ENCODE peak calls at places on chromosome 11, in five cellular contexts. Y is iPS-NIHi11, K is Calu3, W is T-helper 1 cell, N is ovary. C is an unnamed sample.

GRCh38 chr11:69370984-69371709 is 77.2 kb downstream of the MYEOV start:
- DNase-seq in Y (no peak), K (no peak), W (no peak), N (no peak), C (no peak)

GRCh38 chr11:31340903-31341572 is 28.5 kb downstream of the DCDC1 start:
- DNase-seq in Y (peak; percentile 59), K (peak; percentile 10), W (no peak), N (no peak), C (peak; percentile 37)

GRCh38 chr11:133928628-133929059 is 28.1 kb downstream of the IGSF9B start:
- DNase-seq in Y (no peak), K (peak; percentile 43), W (no peak), N (no peak), C (no peak)

GRCh38 chr11:94858012-94858705 is 90.0 kb downstream of the AMOTL1 start:
- DNase-seq in Y (no peak), K (no peak), W (no peak), N (no peak), C (no peak)

GRCh38 chr11:95736268-95737208 is 53.0 kb downstream of the FAM76B start:
- DNase-seq in Y (no peak), K (no peak), W (no peak), N (peak; percentile 19), C (no peak)

GRCh38 chr11:8962827-8963226 is 1.4 kb downstream of the TMEM9B start:
- DNase-seq in Y (no peak), K (no peak), W (no peak), N (no peak), C (no peak)

GRCh38 chr11:118998388-118998717 is 415 bp downstream of the CENATAC start:
- DNase-seq in Y (no peak), K (peak; percentile 10), W (no peak), N (no peak), C (no peak)

GRCh38 chr11:110655967-110656366 is 56.3 kb downstream of the ARHGAP20 start:
- DNase-seq in Y (no peak), K (no peak), W (no peak), N (no peak), C (no peak)

GRCh38 chr11:133945087-133945974 is 11.4 kb downstream of the IGSF9B start:
- DNase-seq in Y (no peak), K (peak; percentile 40), W (peak; percentile 47), N (no peak), C (no peak)

GRCh38 chr11:2445948-2446551 is 1.2 kb downstream of the KCNQ1 start:
- DNase-seq in Y (peak; percentile 42), K (peak; percentile 50), W (no peak), N (no peak), C (no peak)

GRCh38 chr11:28849053-28849452 is 740.9 kb downstream of the METTL15 start:
- DNase-seq in Y (no peak), K (no peak), W (no peak), N (no peak), C (no peak)

GRCh38 chr11:122089111-122089510 is 26.9 kb downstream of the BLID start:
- DNase-seq in Y (no peak), K (no peak), W (no peak), N (no peak), C (no peak)

GRCh38 chr11:2294340-2295290 is 7.1 kb downstream of the C11orf21 start:
- DNase-seq in Y (no peak), K (no peak), W (no peak), N (no peak), C (no peak)

GRCh38 chr11:70141490-70142014 is 61.5 kb upstream of the FADD start:
- DNase-seq in Y (peak; percentile 56), K (no peak), W (no peak), N (peak; percentile 37), C (no peak)

GRCh38 chr11:102293873-102294601 is 23.2 kb upstream of the BIRC3 start:
- DNase-seq in Y (no peak), K (no peak), W (no peak), N (no peak), C (peak; percentile 63)

GRCh38 chr11:45900916-45901617 is 6.0 kb downstream of the FREY1 start:
- DNase-seq in Y (no peak), K (no peak), W (no peak), N (no peak), C (no peak)

GRCh38 chr11:9594267-9595046 is 21.0 kb downstream of the WEE1 start:
- DNase-seq in Y (no peak), K (no peak), W (no peak), N (no peak), C (no peak)

GRCh38 chr11:86183694-86184093 is 60.9 kb upstream of the EED start:
- DNase-seq in Y (no peak), K (peak; percentile 6), W (no peak), N (no peak), C (peak; percentile 59)

GRCh38 chr11:693887-694562 is 997 bp downstream of the DEAF1 start:
- DNase-seq in Y (no peak), K (no peak), W (no peak), N (peak; percentile 71), C (no peak)

GRCh38 chr11:128207861-128208321 is 379.5 kb downstream of the ETS1 start:
- DNase-seq in Y (no peak), K (peak; percentile 30), W (no peak), N (no peak), C (peak; percentile 26)

GRCh38 chr11:2655834-2656622 is 43.8 kb downstream of the KCNQ1OT1 start:
- DNase-seq in Y (peak; percentile 4), K (peak; percentile 48), W (no peak), N (no peak), C (no peak)

GRCh38 chr11:38384568-38384967 is 1786.5 kb upstream of the RAG2 start:
- DNase-seq in Y (no peak), K (no peak), W (no peak), N (no peak), C (no peak)

GRCh38 chr11:5476184-5476819 is 12.2 kb upstream of the OR52D1 start:
- DNase-seq in Y (peak; percentile 70), K (peak; percentile 54), W (no peak), N (no peak), C (peak; percentile 77)

GRCh38 chr11:10452211-10452767 is 2.8 kb upstream of the AMPD3 start:
- DNase-seq in Y (no peak), K (no peak), W (no peak), N (no peak), C (no peak)

GRCh38 chr11:4090258-4090657 is 4.3 kb upstream of the RRM1 start:
- DNase-seq in Y (no peak), K (no peak), W (no peak), N (no peak), C (no peak)

GRCh38 chr11:77410076-77410827 is 63.6 kb downstream of the PAK1 start:
- DNase-seq in Y (no peak), K (no peak), W (no peak), N (no peak), C (no peak)

GRCh38 chr11:114262681-114263509 is 33.3 kb upstream of the NNMT start:
- DNase-seq in Y (peak; percentile 67), K (peak; percentile 36), W (no peak), N (no peak), C (peak; percentile 71)

GRCh38 chr11:100445231-100445735 is 241.8 kb upstream of the ARHGAP42 start:
- DNase-seq in Y (peak; percentile 33), K (no peak), W (no peak), N (no peak), C (no peak)

GRCh38 chr11:7527029-7527428 is 13.2 kb downstream of the PPFIBP2 start:
- DNase-seq in Y (no peak), K (no peak), W (no peak), N (no peak), C (no peak)

GRCh38 chr11:66017354-66017753 is 5.5 kb downstream of the CST6 start:
- DNase-seq in Y (no peak), K (no peak), W (no peak), N (no peak), C (no peak)

GRCh38 chr11:134050541-134051383 is 18.1 kb upstream of the JAM3 start:
- DNase-seq in Y (peak; percentile 83), K (peak; percentile 64), W (peak; percentile 46), N (peak; percentile 88), C (peak; percentile 87)